ENCODE peak calls at places on chromosomes 3 and 15, in nine cellular contexts. L is ELF-1; O is left cardiac atrium; V is stimulated activated CD8-positive, alpha-beta memory T cell treated with anti-CD3 and anti-CD28 coated beads, Interleukin-4, amount 100 ng/mL, for 24 hours; Z is activated T-helper 2 cell treated with anti-CD3 and anti-CD28 coated beads, Interferon-gamma antibody, Interleukin-2, Interleukin-4, amounts not matched to agents 10 μg/mL and 5 μg/mL and 100 μg/mL, durations not matched to agents 14 hours and 24 hours and 36 hours; K is stimulated activated CD4-positive, alpha-beta T cell treated with anti-CD3 and anti-CD28 coated beads, Interleukin-15, amount 100 ng/mL, for 1 hour; M is HCEC 1CT; D is M059J; H is brain microvascular endothelial cell. S is an unnamed sample.

GRCh38 chr3:60126905-60127304 is 1077.1 kb upstream of the CFAP20DC start:
- DNase-seq in M (no peak), L (no peak), O (no peak), V (no peak), K (no peak), Z (no peak), D (no peak), H (no peak), S (no peak)

GRCh38 chr3:130692455-130692854 is 54.2 kb downstream of the PIK3R4 start:
- DNase-seq in V (no peak), D (peak; percentile 17), M (peak; percentile 41), K (no peak), L (no peak), O (no peak), H (no peak), Z (no peak), S (no peak)

GRCh38 chr3:123119802-123120201 is 53.0 kb downstream of the PDIA5 start:
- DNase-seq in M (peak; percentile 10), D (no peak), H (no peak), K (no peak), V (no peak), O (no peak), L (no peak), Z (no peak), S (no peak)

GRCh38 chr3:1798711-1799410 is 299.8 kb upstream of the CNTN4 start:
- DNase-seq in O (no peak), V (no peak), H (no peak), K (no peak), M (no peak), D (no peak), Z (no peak), L (no peak), S (no peak)

GRCh38 chr15:78162038-78162437 is 12.9 kb downstream of the IDH3A start:
- DNase-seq in Z (no peak), D (no peak), M (no peak), H (no peak), V (peak; percentile 21), O (no peak), L (no peak), K (no peak), S (no peak)

GRCh38 chr3:98733778-98734281 is 29.3 kb upstream of the ST3GAL6 start:
- DNase-seq in M (no peak), O (no peak), Z (no peak), L (peak; percentile 47), H (peak; percentile 29), K (no peak), V (no peak), D (peak; percentile 44), S (no peak)

GRCh38 chr3:160154033-160154432 is 71.2 kb upstream of the C3orf80 start:
- DNase-seq in D (peak; percentile 94), O (no peak), L (no peak), V (no peak), K (no peak), M (peak; percentile 23), Z (no peak), H (peak; percentile 52), S (no peak)

GRCh38 chr3:172877011-172877410 is 126.5 kb downstream of the ECT2 start:
- DNase-seq in L (peak; percentile 41), Z (no peak), V (no peak), K (no peak), D (no peak), H (no peak), O (no peak), M (no peak), S (no peak)

GRCh38 chr3:131349946-131350347 is 31.6 kb upstream of the NUDT16 start:
- DNase-seq in D (peak; percentile 94), V (no peak), H (peak; percentile 58), O (peak; percentile 26), M (peak; percentile 15), K (no peak), Z (no peak), L (peak; percentile 9), S (no peak)

GRCh38 chr3:33954956-33955355 is 156.5 kb downstream of the PDCD6IP start:
- DNase-seq in V (no peak), K (no peak), H (peak; percentile 19), O (no peak), Z (no peak), M (peak; percentile 34), L (peak; percentile 5), D (no peak), S (no peak)

GRCh38 chr15:88612186-88612796 is 8.8 kb upstream of the AEN start:
- DNase-seq in M (no peak), D (no peak), H (no peak), Z (no peak), K (no peak), O (no peak), V (no peak), L (no peak), S (no peak)

GRCh38 chr3:72820405-72820804 is 27.8 kb downstream of the SHQ1 start:
- DNase-seq in M (peak; percentile 44), K (no peak), L (no peak), H (peak; percentile 41), O (peak; percentile 42), Z (no peak), D (peak; percentile 74), V (no peak), S (no peak)

GRCh38 chr3:98980915-98981596 is 79.6 kb upstream of the DCBLD2 start:
- DNase-seq in K (no peak), Z (no peak), H (peak; percentile 80), M (peak; percentile 77), V (no peak), D (peak; percentile 95), L (no peak), O (no peak), S (no peak)